ENCODE peak calls at places on chromosomes 12 and 14, in six cellular contexts. O, D, T, M, V and S are unnamed samples.
A peak's percentile ranks its signal among the peaks of the same experiment; 100 is the strongest.

GRCh38 chr12:131009595-131010270 is 56.0 kb downstream of the ADGRD1 start:
- DNase-seq in O (no peak), D (no peak), T (no peak), M (no peak), V (no peak), S (no peak)

GRCh38 chr14:56400426-56400825 is 179.2 kb upstream of the TMEM260 start:
- DNase-seq in O (no peak), D (no peak), T (no peak), M (no peak), V (no peak), S (no peak)

GRCh38 chr14:104388631-104389325 is 190.8 kb upstream of the C14orf180 start:
- DNase-seq in O (no peak), D (no peak), T (no peak), M (no peak), V (no peak), S (no peak)

GRCh38 chr12:109255377-109255776 is 53.7 kb downstream of the FOXN4 start:
- DNase-seq in O (no peak), D (no peak), T (no peak), M (no peak), V (no peak), S (peak; percentile 63)

GRCh38 chr14:24329736-24330135 is 5.1 kb downstream of the ADCY4 start:
- DNase-seq in O (no peak), D (no peak), T (no peak), M (no peak), V (no peak), S (no peak)

GRCh38 chr14:70640938-70641547 is 673 bp upstream of the TTC9 start:
- DNase-seq in O (peak; percentile 55), D (no peak), T (no peak), M (peak; percentile 94), V (peak; percentile 10), S (peak; percentile 68)

GRCh38 chr12:59115995-59116394 is 195.7 kb upstream of the LRIG3 start:
- DNase-seq in O (no peak), D (no peak), T (no peak), M (no peak), V (no peak), S (peak; percentile 80)

GRCh38 chr12:25958254-25959068 is at the start of gene RASSF8:
- DNase-seq in O (peak; percentile 83), D (peak; percentile 64), T (peak; percentile 50), M (peak; percentile 67), V (peak; percentile 3), S (peak; percentile 80)

GRCh38 chr12:106954462-106955376 is 988 bp upstream of the TMEM263 start:
- DNase-seq in O (no peak), D (no peak), T (no peak), M (peak; percentile 28), V (no peak), S (no peak)

GRCh38 chr12:81758421-81759214 is 532 bp downstream of the PPFIA2 start:
- DNase-seq in O (no peak), D (no peak), T (no peak), M (peak; percentile 13), V (peak; percentile 18), S (peak; percentile 55)

GRCh38 chr12:92270501-92270900 is 124.9 kb upstream of the BTG1 start:
- DNase-seq in O (no peak), D (no peak), T (no peak), M (no peak), V (no peak), S (no peak)

GRCh38 chr12:119711693-119712092 is 43.8 kb downstream of the PRKAB1 start:
- DNase-seq in O (no peak), D (no peak), T (no peak), M (no peak), V (no peak), S (no peak)

GRCh38 chr12:51819851-51820720 is 28.4 kb downstream of the FIGNL2 start:
- DNase-seq in O (no peak), D (no peak), T (no peak), M (peak; percentile 49), V (peak; percentile 60), S (no peak)

GRCh38 chr12:123150804-123151678 is at the start of gene PITPNM2:
- DNase-seq in O (peak; percentile 87), D (peak; percentile 65), T (no peak), M (peak; percentile 51), V (no peak), S (peak; percentile 58)

GRCh38 chr14:24398298-24398942 is 383 bp upstream of the NYNRIN start:
- DNase-seq in O (no peak), D (no peak), T (no peak), M (no peak), V (no peak), S (peak; percentile 63)

GRCh38 chr14:103105580-103106168 is 11.1 kb downstream of the EXOC3L4 start:
- DNase-seq in O (peak; percentile 18), D (no peak), T (no peak), M (peak; percentile 49), V (no peak), S (no peak)

GRCh38 chr12:40963761-40964160 is 224.4 kb upstream of the PDZRN4 start:
- DNase-seq in O (no peak), D (no peak), T (no peak), M (no peak), V (no peak), S (no peak)

GRCh38 chr12:119964876-119965275 is 24.2 kb upstream of the BICDL1 start:
- DNase-seq in O (no peak), D (no peak), T (no peak), M (no peak), V (no peak), S (no peak)

GRCh38 chr12:85975716-85976115 is 101.6 kb downstream of the NTS start:
- DNase-seq in O (no peak), D (no peak), T (no peak), M (no peak), V (no peak), S (no peak)